ENCODE peak calls at places on chromosomes 6 and 20, in seven cellular contexts. One of them, this sample, is unnamed.

GRCh38 chr6:93416575-93417420 is 2.6 kb downstream of the EPHA7 start:
- DNase-seq in ovary: peak
- DNase-seq in PC-3: peak
- DNase-seq in AG10803: no peak
- DNase-seq in astrocyte: peak
- DNase-seq in OCI-LY7: no peak
- DNase-seq in dorsolateral prefrontal cortex: no peak
- DNase-seq in this sample: no peak

GRCh38 chr6:102619585-102619984 is 1226.1 kb downstream of the GRIK2 start:
- DNase-seq in ovary: no peak
- DNase-seq in PC-3: peak
- DNase-seq in AG10803: peak
- DNase-seq in astrocyte: no peak
- DNase-seq in OCI-LY7: peak
- DNase-seq in dorsolateral prefrontal cortex: no peak
- DNase-seq in this sample: peak

GRCh38 chr20:1860446-1860845 is 34.8 kb upstream of the SIRPA start:
- DNase-seq in ovary: no peak
- DNase-seq in PC-3: peak
- DNase-seq in AG10803: peak
- DNase-seq in astrocyte: peak
- DNase-seq in OCI-LY7: no peak
- DNase-seq in dorsolateral prefrontal cortex: no peak
- DNase-seq in this sample: peak

GRCh38 chr6:158488065-158488464 is 71.8 kb upstream of the TMEM181 start:
- DNase-seq in ovary: no peak
- DNase-seq in PC-3: peak
- DNase-seq in AG10803: peak
- DNase-seq in astrocyte: peak
- DNase-seq in OCI-LY7: no peak
- DNase-seq in dorsolateral prefrontal cortex: no peak
- DNase-seq in this sample: peak

GRCh38 chr6:161273356-161273751 is 507 bp downstream of the AGPAT4 start:
- DNase-seq in ovary: no peak
- DNase-seq in PC-3: peak
- DNase-seq in AG10803: peak
- DNase-seq in astrocyte: peak
- DNase-seq in OCI-LY7: peak
- DNase-seq in dorsolateral prefrontal cortex: no peak
- DNase-seq in this sample: peak

GRCh38 chr20:32966881-32967781 is 37.1 kb downstream of the SUN5 start:
- DNase-seq in ovary: no peak
- DNase-seq in PC-3: no peak
- DNase-seq in AG10803: no peak
- DNase-seq in astrocyte: no peak
- DNase-seq in OCI-LY7: no peak
- DNase-seq in dorsolateral prefrontal cortex: no peak
- DNase-seq in this sample: no peak

GRCh38 chr6:146194434-146194833 is 165.6 kb downstream of the GRM1 start:
- DNase-seq in ovary: no peak
- DNase-seq in PC-3: no peak
- DNase-seq in AG10803: peak
- DNase-seq in astrocyte: no peak
- DNase-seq in OCI-LY7: no peak
- DNase-seq in dorsolateral prefrontal cortex: no peak
- DNase-seq in this sample: no peak

GRCh38 chr20:19492937-19493336 is 265.1 kb upstream of the RIN2 start:
- DNase-seq in ovary: no peak
- DNase-seq in PC-3: no peak
- DNase-seq in AG10803: no peak
- DNase-seq in astrocyte: no peak
- DNase-seq in OCI-LY7: no peak
- DNase-seq in dorsolateral prefrontal cortex: no peak
- DNase-seq in this sample: no peak

GRCh38 chr6:106512958-106513480 is 116.3 kb downstream of the RTN4IP1 start:
- DNase-seq in ovary: no peak
- DNase-seq in PC-3: no peak
- DNase-seq in AG10803: no peak
- DNase-seq in astrocyte: no peak
- DNase-seq in OCI-LY7: peak
- DNase-seq in dorsolateral prefrontal cortex: no peak
- DNase-seq in this sample: no peak

DNA sequence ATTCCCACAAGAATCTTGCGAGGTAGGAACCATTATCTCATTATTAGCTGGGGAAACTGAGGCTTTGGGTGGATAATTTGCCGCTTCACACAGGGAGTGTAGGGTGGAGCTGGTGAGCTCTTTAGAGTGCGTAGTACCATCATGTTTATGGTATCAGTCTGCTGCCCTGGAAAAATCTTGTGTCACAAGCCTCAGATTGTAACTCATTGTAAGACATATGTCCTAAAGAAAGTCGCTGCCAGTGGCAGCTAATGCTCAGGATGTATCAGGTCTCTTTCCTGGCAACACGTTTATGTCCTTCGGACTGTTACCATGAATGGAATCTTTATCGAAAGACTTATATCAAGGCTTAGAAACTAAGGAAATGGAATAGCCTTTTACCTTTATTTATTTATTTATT is 1.9 kb downstream of the ZFAND3 start:
- DNase-seq in ovary: no peak
- DNase-seq in PC-3: no peak
- DNase-seq in AG10803: no peak
- DNase-seq in astrocyte: no peak
- DNase-seq in OCI-LY7: no peak
- DNase-seq in dorsolateral prefrontal cortex: no peak
- DNase-seq in this sample: no peak
- H3K4me3 ChIP-seq in ovary: no peak
- H3K4me3 ChIP-seq in PC-3: peak
- H3K4me3 ChIP-seq in AG10803: peak
- H3K4me3 ChIP-seq in astrocyte: peak
- H3K4me3 ChIP-seq in OCI-LY7: peak
- H3K4me3 ChIP-seq in dorsolateral prefrontal cortex: peak
- H3K4me3 ChIP-seq in this sample: no peak

GRCh38 chr6:1379026-1379809 is 10.2 kb upstream of the FOXF2 start:
- DNase-seq in ovary: no peak
- DNase-seq in PC-3: no peak
- DNase-seq in AG10803: no peak
- DNase-seq in astrocyte: no peak
- DNase-seq in OCI-LY7: no peak
- DNase-seq in dorsolateral prefrontal cortex: no peak
- DNase-seq in this sample: no peak

GRCh38 chr6:1382331-1382882 is 7.0 kb upstream of the FOXF2 start:
- DNase-seq in ovary: no peak
- DNase-seq in PC-3: no peak
- DNase-seq in AG10803: no peak
- DNase-seq in astrocyte: no peak
- DNase-seq in OCI-LY7: no peak
- DNase-seq in dorsolateral prefrontal cortex: no peak
- DNase-seq in this sample: no peak

GRCh38 chr6:1379810-1380198 is 9.6 kb upstream of the FOXF2 start:
- DNase-seq in ovary: no peak
- DNase-seq in PC-3: no peak
- DNase-seq in AG10803: no peak
- DNase-seq in astrocyte: no peak
- DNase-seq in OCI-LY7: no peak
- DNase-seq in dorsolateral prefrontal cortex: no peak
- DNase-seq in this sample: no peak

GRCh38 chr6:1381397-1382330 is 7.7 kb upstream of the FOXF2 start:
- DNase-seq in ovary: peak
- DNase-seq in PC-3: peak
- DNase-seq in AG10803: no peak
- DNase-seq in astrocyte: no peak
- DNase-seq in OCI-LY7: peak
- DNase-seq in dorsolateral prefrontal cortex: peak
- DNase-seq in this sample: no peak

GRCh38 chr6:1380625-1381396 is 8.6 kb upstream of the FOXF2 start:
- DNase-seq in ovary: no peak
- DNase-seq in PC-3: no peak
- DNase-seq in AG10803: no peak
- DNase-seq in astrocyte: no peak
- DNase-seq in OCI-LY7: no peak
- DNase-seq in dorsolateral prefrontal cortex: no peak
- DNase-seq in this sample: no peak
- H3K4me3 ChIP-seq in ovary: no peak
- H3K4me3 ChIP-seq in PC-3: no peak
- H3K4me3 ChIP-seq in AG10803: no peak
- H3K4me3 ChIP-seq in astrocyte: no peak
- H3K4me3 ChIP-seq in OCI-LY7: no peak
- H3K4me3 ChIP-seq in dorsolateral prefrontal cortex: peak
- H3K4me3 ChIP-seq in this sample: no peak

DNA sequence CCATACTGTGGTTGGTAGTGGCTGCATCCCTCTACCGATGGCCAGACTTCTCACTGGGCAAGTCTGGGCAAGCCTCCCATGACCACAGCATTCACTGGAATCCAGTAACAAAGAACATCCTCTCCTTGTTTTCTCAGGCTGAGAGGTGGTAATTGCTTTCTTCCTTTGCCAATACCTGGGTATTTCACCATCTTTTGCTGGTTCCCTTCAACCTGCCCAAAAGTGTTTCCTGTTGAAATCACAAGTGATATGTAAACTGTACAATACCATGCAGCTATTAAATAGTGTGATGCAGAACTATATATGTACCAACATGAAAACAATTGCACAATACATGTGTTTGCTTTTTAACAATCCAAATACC is at the start of gene PTCHD4:
- DNase-seq in ovary: no peak
- DNase-seq in PC-3: peak
- DNase-seq in AG10803: peak
- DNase-seq in astrocyte: peak
- DNase-seq in OCI-LY7: no peak
- DNase-seq in dorsolateral prefrontal cortex: no peak
- DNase-seq in this sample: peak
- H3K4me3 ChIP-seq in ovary: peak
- H3K4me3 ChIP-seq in PC-3: no peak
- H3K4me3 ChIP-seq in AG10803: peak
- H3K4me3 ChIP-seq in astrocyte: peak
- H3K4me3 ChIP-seq in OCI-LY7: no peak
- H3K4me3 ChIP-seq in dorsolateral prefrontal cortex: peak
- H3K4me3 ChIP-seq in this sample: peak

GRCh38 chr20:59032023-59032712 is at the start of gene ATP5F1E:
- DNase-seq in ovary: peak
- DNase-seq in PC-3: peak
- DNase-seq in AG10803: peak
- DNase-seq in astrocyte: peak
- DNase-seq in OCI-LY7: peak
- DNase-seq in dorsolateral prefrontal cortex: peak
- DNase-seq in this sample: peak

GRCh38 chr20:59028812-59029211 is 3.3 kb downstream of the ATP5F1E start:
- DNase-seq in ovary: no peak
- DNase-seq in PC-3: peak
- DNase-seq in AG10803: no peak
- DNase-seq in astrocyte: no peak
- DNase-seq in OCI-LY7: no peak
- DNase-seq in dorsolateral prefrontal cortex: no peak
- DNase-seq in this sample: peak

GRCh38 chr20:59031326-59032022 is 661 bp downstream of the ATP5F1E start:
- DNase-seq in ovary: no peak
- DNase-seq in PC-3: peak
- DNase-seq in AG10803: no peak
- DNase-seq in astrocyte: no peak
- DNase-seq in OCI-LY7: peak
- DNase-seq in dorsolateral prefrontal cortex: no peak
- DNase-seq in this sample: no peak

GRCh38 chr20:59032713-59033059 is 551 bp upstream of the ATP5F1E start:
- DNase-seq in ovary: no peak
- DNase-seq in PC-3: peak
- DNase-seq in AG10803: no peak
- DNase-seq in astrocyte: no peak
- DNase-seq in OCI-LY7: no peak
- DNase-seq in dorsolateral prefrontal cortex: no peak
- DNase-seq in this sample: no peak

GRCh38 chr20:59030911-59031310 is 1.2 kb downstream of the ATP5F1E start:
- DNase-seq in ovary: no peak
- DNase-seq in PC-3: peak
- DNase-seq in AG10803: no peak
- DNase-seq in astrocyte: no peak
- DNase-seq in OCI-LY7: no peak
- DNase-seq in dorsolateral prefrontal cortex: no peak
- DNase-seq in this sample: no peak
- H3K4me3 ChIP-seq in ovary: peak
- H3K4me3 ChIP-seq in PC-3: peak
- H3K4me3 ChIP-seq in AG10803: peak
- H3K4me3 ChIP-seq in astrocyte: peak
- H3K4me3 ChIP-seq in OCI-LY7: peak
- H3K4me3 ChIP-seq in dorsolateral prefrontal cortex: peak
- H3K4me3 ChIP-seq in this sample: peak

DNA sequence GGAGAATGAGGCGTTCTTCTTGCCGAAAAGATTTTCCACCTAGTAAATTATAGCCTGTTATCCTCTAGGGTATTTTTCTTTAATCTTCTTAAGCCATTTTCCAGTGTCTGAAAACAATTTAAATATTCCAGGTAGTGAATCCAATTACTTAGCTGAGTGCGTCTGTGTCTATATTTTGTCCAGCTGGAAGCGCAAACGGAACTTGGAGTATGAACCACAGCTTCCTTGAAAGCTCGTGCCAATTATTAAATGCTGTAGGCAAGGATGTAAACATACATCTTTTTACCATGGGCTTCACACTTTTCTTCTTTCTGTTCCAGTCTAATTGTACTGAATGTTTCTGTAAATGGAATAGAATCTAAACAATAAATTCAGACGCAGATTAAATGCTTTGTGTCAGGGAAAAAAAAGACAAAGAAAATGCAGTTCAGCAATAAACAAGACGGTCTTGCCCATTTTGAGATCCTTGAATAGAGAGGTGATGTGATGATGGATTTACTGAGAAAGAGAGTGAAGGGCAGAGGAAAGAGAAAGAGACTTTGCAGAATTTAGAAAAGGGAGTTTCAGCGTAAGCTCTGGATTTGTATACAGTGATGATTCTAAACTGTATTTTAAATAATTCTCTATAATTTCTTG is 1.9 kb downstream of the PLCB1 start:
- DNase-seq in ovary: no peak
- DNase-seq in PC-3: no peak
- DNase-seq in AG10803: no peak
- DNase-seq in astrocyte: no peak
- DNase-seq in OCI-LY7: no peak
- DNase-seq in dorsolateral prefrontal cortex: no peak
- DNase-seq in this sample: no peak
- H3K4me3 ChIP-seq in ovary: peak
- H3K4me3 ChIP-seq in PC-3: no peak
- H3K4me3 ChIP-seq in AG10803: peak
- H3K4me3 ChIP-seq in astrocyte: no peak
- H3K4me3 ChIP-seq in OCI-LY7: peak
- H3K4me3 ChIP-seq in dorsolateral prefrontal cortex: peak
- H3K4me3 ChIP-seq in this sample: no peak